ENCODE peak calls at places on chromosome 9, in nine cellular contexts. One of them, this sample, is unnamed. For H3K9me3 and H3K27me3, the result is how much of the 10 kb centered on the place peaks cover.

GRCh38 chr9:123044556-123044955 is 11.1 kb downstream of the GPR21 start:
- DNase-seq in CD8-positive, alpha-beta memory T cell: no peak
- DNase-seq in NT2/D1: no peak
- DNase-seq in BE2C: no peak
- DNase-seq in PC-3: no peak
- DNase-seq in neuronal stem cell: no peak
- DNase-seq in suprapubic skin: no peak
- DNase-seq in pancreas: no peak
- DNase-seq in transverse colon: no peak
- DNase-seq in this sample: no peak

GRCh38 chr9:105912157-105912867 is 218.0 kb downstream of the TMEM38B start:
- DNase-seq in NT2/D1: no peak
- DNase-seq in suprapubic skin: no peak
- DNase-seq in pancreas: no peak
- DNase-seq in CD8-positive, alpha-beta memory T cell: no peak
- DNase-seq in PC-3: no peak
- DNase-seq in neuronal stem cell: no peak
- DNase-seq in transverse colon: no peak
- DNase-seq in BE2C: no peak
- DNase-seq in this sample: no peak

GRCh38 chr9:5582835-5583195 is 46.1 kb upstream of the RIC1 start:
- DNase-seq in transverse colon: no peak
- DNase-seq in neuronal stem cell: no peak
- DNase-seq in NT2/D1: no peak
- DNase-seq in CD8-positive, alpha-beta memory T cell: no peak
- DNase-seq in pancreas: no peak
- DNase-seq in BE2C: no peak
- DNase-seq in suprapubic skin: no peak
- DNase-seq in PC-3: no peak
- DNase-seq in this sample: no peak

GRCh38 chr9:8762676-8763075 is 963.1 kb upstream of the DMAC1 start:
- DNase-seq in BE2C: no peak
- DNase-seq in neuronal stem cell: no peak
- DNase-seq in pancreas: no peak
- DNase-seq in PC-3: no peak
- DNase-seq in CD8-positive, alpha-beta memory T cell: no peak
- DNase-seq in transverse colon: peak
- DNase-seq in suprapubic skin: no peak
- DNase-seq in NT2/D1: no peak
- DNase-seq in this sample: no peak

GRCh38 chr9:109411818-109412352 is 86.2 kb downstream of the PTPN3 start:
- DNase-seq in transverse colon: no peak
- DNase-seq in BE2C: peak
- DNase-seq in suprapubic skin: no peak
- DNase-seq in NT2/D1: peak
- DNase-seq in PC-3: peak
- DNase-seq in neuronal stem cell: no peak
- DNase-seq in CD8-positive, alpha-beta memory T cell: no peak
- DNase-seq in pancreas: no peak
- DNase-seq in this sample: no peak

GRCh38 chr9:134055981-134056461 is 11.8 kb downstream of the BRD3 start:
- DNase-seq in PC-3: peak
- DNase-seq in pancreas: peak
- DNase-seq in CD8-positive, alpha-beta memory T cell: no peak
- DNase-seq in neuronal stem cell: no peak
- DNase-seq in suprapubic skin: peak
- DNase-seq in transverse colon: peak
- DNase-seq in NT2/D1: no peak
- DNase-seq in BE2C: peak
- DNase-seq in this sample: peak

GRCh38 chr9:98532574-98532973 is 176.2 kb downstream of the GABBR2 start:
- DNase-seq in NT2/D1: no peak
- DNase-seq in transverse colon: no peak
- DNase-seq in PC-3: no peak
- DNase-seq in CD8-positive, alpha-beta memory T cell: no peak
- DNase-seq in pancreas: no peak
- DNase-seq in suprapubic skin: no peak
- DNase-seq in BE2C: no peak
- DNase-seq in neuronal stem cell: no peak
- DNase-seq in this sample: no peak

GRCh38 chr9:73131376-73131775 is 20.3 kb upstream of the ANXA1 start:
- DNase-seq in PC-3: no peak
- DNase-seq in BE2C: no peak
- DNase-seq in pancreas: no peak
- DNase-seq in CD8-positive, alpha-beta memory T cell: no peak
- DNase-seq in suprapubic skin: no peak
- DNase-seq in NT2/D1: no peak
- DNase-seq in neuronal stem cell: no peak
- DNase-seq in transverse colon: no peak
- DNase-seq in this sample: no peak

GRCh38 chr9:79883073-79883645 is 311.4 kb downstream of the TLE4 start:
- DNase-seq in NT2/D1: no peak
- DNase-seq in PC-3: no peak
- DNase-seq in BE2C: no peak
- DNase-seq in transverse colon: peak
- DNase-seq in neuronal stem cell: no peak
- DNase-seq in suprapubic skin: no peak
- DNase-seq in pancreas: no peak
- DNase-seq in CD8-positive, alpha-beta memory T cell: peak
- DNase-seq in this sample: no peak

GRCh38 chr9:109030426-109030825 is 17.1 kb upstream of the CTNNAL1 start:
- DNase-seq in neuronal stem cell: no peak
- DNase-seq in transverse colon: no peak
- DNase-seq in NT2/D1: no peak
- DNase-seq in pancreas: no peak
- DNase-seq in BE2C: no peak
- DNase-seq in CD8-positive, alpha-beta memory T cell: no peak
- DNase-seq in PC-3: no peak
- DNase-seq in suprapubic skin: no peak
- DNase-seq in this sample: no peak

GRCh38 chr9:36100532-36100931 is 36.0 kb upstream of the GLIPR2 start:
- DNase-seq in BE2C: no peak
- DNase-seq in NT2/D1: peak
- DNase-seq in transverse colon: no peak
- DNase-seq in CD8-positive, alpha-beta memory T cell: no peak
- DNase-seq in PC-3: no peak
- DNase-seq in suprapubic skin: no peak
- DNase-seq in neuronal stem cell: peak
- DNase-seq in pancreas: no peak
- DNase-seq in this sample: no peak

GRCh38 chr9:336039-336438 is 121.4 kb downstream of the DOCK8 start:
- DNase-seq in PC-3: peak
- DNase-seq in pancreas: no peak
- DNase-seq in BE2C: no peak
- DNase-seq in neuronal stem cell: no peak
- DNase-seq in transverse colon: no peak
- DNase-seq in suprapubic skin: no peak
- DNase-seq in NT2/D1: no peak
- DNase-seq in CD8-positive, alpha-beta memory T cell: no peak
- DNase-seq in this sample: no peak

GRCh38 chr9:107222020-107222522 is 61.0 kb upstream of the RAD23B start:
- DNase-seq in BE2C: no peak
- DNase-seq in suprapubic skin: no peak
- DNase-seq in transverse colon: no peak
- DNase-seq in pancreas: no peak
- DNase-seq in NT2/D1: no peak
- DNase-seq in PC-3: no peak
- DNase-seq in CD8-positive, alpha-beta memory T cell: no peak
- DNase-seq in neuronal stem cell: no peak
- DNase-seq in this sample: no peak

GRCh38 chr9:101421653-101422065 is 13.9 kb downstream of the ALDOB start:
- DNase-seq in NT2/D1: no peak
- DNase-seq in PC-3: no peak
- DNase-seq in pancreas: peak
- DNase-seq in suprapubic skin: no peak
- DNase-seq in transverse colon: no peak
- DNase-seq in BE2C: no peak
- DNase-seq in CD8-positive, alpha-beta memory T cell: no peak
- DNase-seq in neuronal stem cell: no peak
- DNase-seq in this sample: no peak

GRCh38 chr9:93081081-93081529 is 14.9 kb upstream of the CARD19 start:
- DNase-seq in BE2C: no peak
- DNase-seq in NT2/D1: no peak
- DNase-seq in pancreas: no peak
- DNase-seq in transverse colon: peak
- DNase-seq in PC-3: no peak
- DNase-seq in neuronal stem cell: no peak
- DNase-seq in CD8-positive, alpha-beta memory T cell: no peak
- DNase-seq in suprapubic skin: peak
- DNase-seq in this sample: peak

GRCh38 chr9:115211413-115212204 is 93.7 kb upstream of the TNC start:
- DNase-seq in suprapubic skin: no peak
- DNase-seq in transverse colon: no peak
- DNase-seq in BE2C: no peak
- DNase-seq in neuronal stem cell: no peak
- DNase-seq in pancreas: no peak
- DNase-seq in CD8-positive, alpha-beta memory T cell: no peak
- DNase-seq in NT2/D1: no peak
- DNase-seq in PC-3: no peak
- DNase-seq in this sample: no peak

GRCh38 chr9:89427621-89428221 is 70.2 kb downstream of the SEMA4D start:
- DNase-seq in suprapubic skin: no peak
- DNase-seq in CD8-positive, alpha-beta memory T cell: peak
- DNase-seq in transverse colon: no peak
- DNase-seq in neuronal stem cell: no peak
- DNase-seq in NT2/D1: no peak
- DNase-seq in PC-3: peak
- DNase-seq in BE2C: no peak
- DNase-seq in pancreas: no peak
- DNase-seq in this sample: no peak

GRCh38 chr9:115374724-115375268 is 256.8 kb upstream of the TNC start:
- DNase-seq in neuronal stem cell: no peak
- DNase-seq in CD8-positive, alpha-beta memory T cell: no peak
- DNase-seq in BE2C: no peak
- DNase-seq in transverse colon: no peak
- DNase-seq in NT2/D1: no peak
- DNase-seq in suprapubic skin: no peak
- DNase-seq in pancreas: no peak
- DNase-seq in PC-3: no peak
- DNase-seq in this sample: no peak

GRCh38 chr9:1100945-1101344 is 50.8 kb downstream of the DMRT2 start:
- DNase-seq in transverse colon: peak
- DNase-seq in suprapubic skin: peak
- DNase-seq in neuronal stem cell: peak
- DNase-seq in PC-3: peak
- DNase-seq in pancreas: peak
- DNase-seq in BE2C: no peak
- DNase-seq in CD8-positive, alpha-beta memory T cell: no peak
- DNase-seq in NT2/D1: peak
- DNase-seq in this sample: peak

DNA sequence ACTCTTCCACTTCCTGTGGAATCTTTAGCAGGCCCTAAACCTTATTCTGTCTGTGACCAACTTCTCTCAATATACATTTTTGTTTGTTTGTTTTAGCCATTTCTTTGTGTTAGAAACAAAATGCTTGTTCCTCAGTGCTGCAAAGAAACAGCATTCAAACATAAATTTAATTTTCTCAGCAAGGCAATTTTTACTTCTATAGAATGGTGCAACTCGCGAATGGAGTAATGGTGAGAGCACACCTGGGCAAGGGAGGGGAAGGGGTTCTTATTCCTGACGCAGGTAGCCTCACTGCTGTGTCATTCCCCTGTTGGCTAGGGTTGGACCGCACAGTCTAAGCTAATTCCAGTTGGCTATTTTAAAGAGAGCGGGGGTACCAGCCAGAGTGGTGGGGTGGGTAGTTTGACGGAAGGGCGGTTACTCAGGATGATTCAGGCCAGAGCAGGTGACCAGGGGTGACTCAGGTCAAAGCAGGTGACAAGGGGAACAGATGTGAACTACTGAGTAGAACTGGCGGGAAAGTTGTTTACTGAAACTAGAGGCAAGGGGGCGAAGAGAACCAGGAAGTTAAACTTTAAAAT is 21.4 kb downstream of the ZNF169 start:
- DNase-seq in PC-3: no peak
- DNase-seq in pancreas: no peak
- DNase-seq in suprapubic skin: no peak
- DNase-seq in BE2C: no peak
- DNase-seq in neuronal stem cell: no peak
- DNase-seq in CD8-positive, alpha-beta memory T cell: no peak
- DNase-seq in NT2/D1: no peak
- DNase-seq in transverse colon: no peak
- DNase-seq in this sample: no peak
- H3K9me3 ChIP-seq in PC-3: under half
- H3K9me3 ChIP-seq in pancreas: under half
- H3K9me3 ChIP-seq in suprapubic skin: under half
- H3K9me3 ChIP-seq in BE2C: under half
- H3K9me3 ChIP-seq in neuronal stem cell: under half
- H3K9me3 ChIP-seq in CD8-positive, alpha-beta memory T cell: under half
- H3K9me3 ChIP-seq in NT2/D1: under half
- H3K9me3 ChIP-seq in transverse colon: under half
- H3K9me3 ChIP-seq in this sample: under half

DNA sequence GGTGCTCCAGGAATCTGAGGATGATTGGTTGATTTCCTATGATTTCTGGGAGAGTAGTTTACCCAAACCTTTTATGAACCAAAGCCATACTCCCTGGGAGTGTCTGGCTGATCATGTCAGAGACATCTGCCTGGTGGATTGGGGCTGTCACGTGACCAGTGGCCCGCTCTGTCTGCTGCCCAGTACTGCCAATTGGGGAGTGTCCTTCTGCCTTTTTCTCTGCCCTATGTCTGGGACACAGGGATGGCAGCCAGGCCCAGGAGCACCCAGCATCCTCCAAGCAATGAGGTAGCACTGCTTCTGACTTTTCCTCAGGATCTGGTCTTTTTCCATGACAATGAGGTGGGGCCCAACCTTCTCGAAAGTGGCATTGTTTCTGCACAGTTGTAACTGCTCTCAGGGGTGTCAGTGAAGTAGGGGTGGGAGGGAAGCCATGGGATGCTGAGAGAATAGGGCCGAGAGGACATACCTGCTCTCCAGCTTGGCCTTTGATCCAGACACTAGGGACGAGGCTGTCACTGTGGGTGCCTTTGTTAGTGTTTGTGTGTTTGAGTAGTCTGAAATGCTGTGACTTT is 21.8 kb downstream of the DAPK1 start:
- DNase-seq in CD8-positive, alpha-beta memory T cell: no peak
- DNase-seq in neuronal stem cell: no peak
- DNase-seq in NT2/D1: no peak
- DNase-seq in transverse colon: no peak
- DNase-seq in PC-3: no peak
- DNase-seq in BE2C: no peak
- DNase-seq in pancreas: no peak
- DNase-seq in suprapubic skin: no peak
- DNase-seq in this sample: no peak
- H3K4me3 ChIP-seq in CD8-positive, alpha-beta memory T cell: no peak
- H3K4me3 ChIP-seq in neuronal stem cell: no peak
- H3K4me3 ChIP-seq in NT2/D1: no peak
- H3K4me3 ChIP-seq in transverse colon: no peak
- H3K4me3 ChIP-seq in PC-3: no peak
- H3K4me3 ChIP-seq in BE2C: no peak
- H3K4me3 ChIP-seq in pancreas: no peak
- H3K4me3 ChIP-seq in suprapubic skin: no peak
- H3K4me3 ChIP-seq in this sample: no peak

GRCh38 chr9:132144708-132145365 is 17.0 kb upstream of the NTNG2 start:
- DNase-seq in pancreas: no peak
- DNase-seq in BE2C: no peak
- DNase-seq in NT2/D1: no peak
- DNase-seq in CD8-positive, alpha-beta memory T cell: no peak
- DNase-seq in suprapubic skin: no peak
- DNase-seq in neuronal stem cell: no peak
- DNase-seq in transverse colon: no peak
- DNase-seq in PC-3: peak
- DNase-seq in this sample: peak
- H3K27me3 ChIP-seq in pancreas: under half
- H3K27me3 ChIP-seq in BE2C: under half
- H3K27me3 ChIP-seq in NT2/D1: under half
- H3K27me3 ChIP-seq in CD8-positive, alpha-beta memory T cell: under half
- H3K27me3 ChIP-seq in suprapubic skin: half or more
- H3K27me3 ChIP-seq in neuronal stem cell: under half
- H3K27me3 ChIP-seq in transverse colon: half or more
- H3K27me3 ChIP-seq in PC-3: under half
- H3K27me3 ChIP-seq in this sample: under half

GRCh38 chr9:129454468-129455067 is 166.3 kb downstream of the C9orf50 start:
- DNase-seq in transverse colon: no peak
- DNase-seq in CD8-positive, alpha-beta memory T cell: no peak
- DNase-seq in PC-3: no peak
- DNase-seq in NT2/D1: no peak
- DNase-seq in suprapubic skin: no peak
- DNase-seq in BE2C: no peak
- DNase-seq in neuronal stem cell: no peak
- DNase-seq in pancreas: no peak
- DNase-seq in this sample: no peak
- H3K9me3 ChIP-seq in transverse colon: under half
- H3K9me3 ChIP-seq in CD8-positive, alpha-beta memory T cell: under half
- H3K9me3 ChIP-seq in PC-3: under half
- H3K9me3 ChIP-seq in NT2/D1: under half
- H3K9me3 ChIP-seq in suprapubic skin: under half
- H3K9me3 ChIP-seq in BE2C: under half
- H3K9me3 ChIP-seq in neuronal stem cell: under half
- H3K9me3 ChIP-seq in pancreas: under half
- H3K9me3 ChIP-seq in this sample: under half

This sample was measured in MG63.